ENCODE peak calls at places on chromosomes 11 and 22, in six cellular contexts. H is neural progenitor cell, L is Panc1, J is esophagus muscularis mucosa, X is fibroblast of lung, Q is lung. M is an unnamed sample.

GRCh38 chr22:50281957-50282356 is 11.8 kb upstream of the MAPK11 start:
- DNase-seq in H (no peak), L (no peak), J (no peak), X (peak; percentile 23), Q (no peak), M (no peak)

GRCh38 chr11:111066861-111067260 is 178.7 kb upstream of the POU2AF2 start:
- DNase-seq in H (no peak), L (no peak), J (no peak), X (peak; percentile 32), Q (no peak), M (no peak)

GRCh38 chr22:36927671-36928070 is 14.2 kb downstream of the CSF2RB start:
- DNase-seq in H (no peak), L (no peak), J (no peak), X (no peak), Q (no peak), M (no peak)

GRCh38 chr22:43262990-43263644 is 76.2 kb upstream of the TTLL12 start:
- DNase-seq in H (no peak), L (no peak), J (no peak), X (no peak), Q (no peak), M (peak; percentile 24)

GRCh38 chr11:26578998-26579635 is 7.1 kb upstream of the MUC15 start:
- DNase-seq in H (no peak), L (no peak), J (no peak), X (peak; percentile 5), Q (no peak), M (no peak)

GRCh38 chr11:95930948-95931347 is 7.0 kb upstream of the MTMR2 start:
- DNase-seq in H (no peak), L (no peak), J (no peak), X (no peak), Q (no peak), M (no peak)

GRCh38 chr22:18056161-18056666 is 21.6 kb upstream of the PEX26 start:
- DNase-seq in H (no peak), L (no peak), J (no peak), X (peak; percentile 82), Q (no peak), M (peak; percentile 50)

GRCh38 chr11:2551131-2551530 is 106.3 kb downstream of the KCNQ1 start:
- DNase-seq in H (no peak), L (no peak), J (no peak), X (no peak), Q (no peak), M (no peak)

GRCh38 chr11:14422052-14422813 is 63.2 kb upstream of the RRAS2 start:
- DNase-seq in H (peak; percentile 81), L (peak; percentile 89), J (peak; percentile 95), X (peak; percentile 100), Q (peak; percentile 78), M (no peak)

GRCh38 chr22:30396871-30397655 is at the start of gene SEC14L2:
- DNase-seq in H (peak; percentile 76), L (no peak), J (no peak), X (peak; percentile 49), Q (peak; percentile 62), M (no peak)

GRCh38 chr11:36455658-36456111 is 54.4 kb downstream of the TRAF6 start:
- DNase-seq in H (peak; percentile 62), L (no peak), J (no peak), X (peak; percentile 100), Q (no peak), M (no peak)

GRCh38 chr22:44207981-44208317 is 27.2 kb downstream of the PARVG start:
- DNase-seq in H (no peak), L (no peak), J (no peak), X (no peak), Q (no peak), M (no peak)

GRCh38 chr11:67437082-67437821 is at the start of gene PTPRCAP:
- DNase-seq in H (no peak), L (no peak), J (no peak), X (no peak), Q (no peak), M (peak; percentile 83)

GRCh38 chr22:30829901-30830550 is 135.4 kb downstream of the OSBP2 start:
- DNase-seq in H (no peak), L (peak; percentile 32), J (no peak), X (peak; percentile 96), Q (no peak), M (no peak)

GRCh38 chr22:44888491-44888941 is 121.3 kb downstream of the PHF21B start:
- DNase-seq in H (no peak), L (no peak), J (no peak), X (no peak), Q (no peak), M (no peak)

GRCh38 chr22:39488563-39489083 is 13.5 kb upstream of the MIEF1 start:
- DNase-seq in H (no peak), L (no peak), J (no peak), X (no peak), Q (no peak), M (no peak)

GRCh38 chr11:78940500-78941225 is 366.0 kb upstream of the NARS2 start:
- DNase-seq in H (peak; percentile 89), L (no peak), J (no peak), X (no peak), Q (no peak), M (no peak)

GRCh38 chr22:38569972-38570840 is at the start of gene DMC1:
- DNase-seq in H (peak; percentile 99), L (no peak), J (peak; percentile 98), X (peak; percentile 78), Q (peak; percentile 94), M (peak; percentile 94)

GRCh38 chr11:112715091-112715490 is 246.1 kb upstream of the NCAM1 start:
- DNase-seq in H (no peak), L (no peak), J (no peak), X (peak; percentile 2), Q (no peak), M (no peak)

GRCh38 chr11:13207665-13208594 is 69.7 kb upstream of the BMAL1 start:
- DNase-seq in H (no peak), L (no peak), J (no peak), X (peak; percentile 91), Q (peak; percentile 55), M (no peak)

GRCh38 chr22:39117585-39118191 is 20.6 kb downstream of the APOBEC3H start:
- DNase-seq in H (peak; percentile 68), L (peak; percentile 24), J (no peak), X (peak; percentile 38), Q (no peak), M (peak; percentile 67)

GRCh38 chr11:130371004-130371590 is 56.4 kb upstream of the ZBTB44 start:
- DNase-seq in H (no peak), L (no peak), J (peak; percentile 55), X (no peak), Q (no peak), M (no peak)

GRCh38 chr11:88307749-88308425 is 29.6 kb downstream of the CTSC start:
- DNase-seq in H (peak; percentile 30), L (no peak), J (no peak), X (no peak), Q (no peak), M (peak; percentile 60)

GRCh38 chr11:44632466-44633123 is 67.1 kb downstream of the CD82 start:
- DNase-seq in H (peak; percentile 64), L (no peak), J (peak; percentile 89), X (peak; percentile 41), Q (peak; percentile 29), M (no peak)

GRCh38 chr22:43198936-43199335 is 12.0 kb upstream of the TTLL12 start:
- DNase-seq in H (no peak), L (no peak), J (no peak), X (no peak), Q (no peak), M (no peak)

GRCh38 chr11:33892906-33893594 is 1.2 kb upstream of the LMO2 start:
- DNase-seq in H (no peak), L (no peak), J (no peak), X (peak; percentile 14), Q (no peak), M (peak; percentile 48)
- H3K4me3 ChIP-seq in H (no peak overlapping the region), L (no peak overlapping the region), J (no peak overlapping the region), X (no peak overlapping the region), Q (no peak overlapping the region), M (peak overlapping the region; percentile 5)

GRCh38 chr11:76550781-76551180 is 106.0 kb downstream of the EMSY start:
- DNase-seq in H (no peak), L (no peak), J (no peak), X (no peak), Q (no peak), M (no peak)

GRCh38 chr11:76552987-76553386 is 108.2 kb downstream of the EMSY start:
- DNase-seq in H (no peak), L (no peak), J (no peak), X (no peak), Q (no peak), M (no peak)

GRCh38 chr11:76554767-76555166 is 109.9 kb downstream of the EMSY start:
- DNase-seq in H (no peak), L (no peak), J (no peak), X (no peak), Q (no peak), M (no peak)

GRCh38 chr11:76553554-76554476 is 109.0 kb downstream of the EMSY start:
- DNase-seq in H (no peak), L (no peak), J (no peak), X (no peak), Q (no peak), M (no peak)

DNA sequence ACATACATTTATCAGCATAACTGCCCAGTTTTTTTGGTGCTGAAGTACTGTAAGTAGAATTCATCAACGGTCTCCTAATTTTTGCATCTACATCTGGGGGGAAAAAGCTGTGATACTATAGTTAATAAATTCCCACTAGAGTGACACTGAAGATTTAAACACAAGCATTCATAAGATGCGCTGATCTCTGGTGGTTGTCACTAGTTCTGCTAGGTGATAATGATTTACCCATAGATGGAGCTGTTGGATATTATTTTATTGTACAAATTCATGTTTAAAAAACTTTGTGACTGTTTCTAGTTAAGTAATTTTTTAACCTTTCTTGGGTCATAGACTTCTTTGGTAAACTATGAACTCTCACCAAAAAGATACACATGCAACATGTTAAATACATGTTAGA is 106.6 kb downstream of the EMSY start:
- DNase-seq in H (no peak), L (no peak), J (no peak), X (no peak), Q (no peak), M (no peak)
- TF ChIP-seq CTCF in H (no peak), L (no peak), J (no peak), X (no peak), Q (no peak), M (no peak)

DNA sequence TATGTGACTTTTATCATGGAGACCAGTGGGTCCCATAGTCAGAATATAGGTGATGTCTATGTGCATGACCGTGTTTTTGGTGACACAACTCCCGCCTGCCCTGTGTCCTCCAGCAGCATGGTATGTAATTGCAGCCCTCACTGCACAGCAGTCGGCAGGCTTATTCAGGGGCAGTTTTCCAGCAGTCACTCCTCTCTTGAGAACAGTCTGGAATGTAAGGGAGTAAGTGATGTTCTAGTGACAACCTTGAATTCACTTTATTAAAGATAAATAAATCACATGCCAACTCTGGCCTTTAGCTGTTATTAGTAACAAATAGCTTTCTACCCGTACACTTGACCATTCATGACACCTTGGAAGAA is 27.9 kb downstream of the ZNRF3 start:
- DNase-seq in H (no peak), L (no peak), J (no peak), X (no peak), Q (no peak), M (no peak)
- H3K36me3 ChIP-seq in H (no peaks in the 10 kb centered on the region), L (no peaks in the 10 kb centered on the region), J (no peaks in the 10 kb centered on the region), X (no peaks in the 10 kb centered on the region), Q (no peaks in the 10 kb centered on the region), M (no peaks in the 10 kb centered on the region)

DNA sequence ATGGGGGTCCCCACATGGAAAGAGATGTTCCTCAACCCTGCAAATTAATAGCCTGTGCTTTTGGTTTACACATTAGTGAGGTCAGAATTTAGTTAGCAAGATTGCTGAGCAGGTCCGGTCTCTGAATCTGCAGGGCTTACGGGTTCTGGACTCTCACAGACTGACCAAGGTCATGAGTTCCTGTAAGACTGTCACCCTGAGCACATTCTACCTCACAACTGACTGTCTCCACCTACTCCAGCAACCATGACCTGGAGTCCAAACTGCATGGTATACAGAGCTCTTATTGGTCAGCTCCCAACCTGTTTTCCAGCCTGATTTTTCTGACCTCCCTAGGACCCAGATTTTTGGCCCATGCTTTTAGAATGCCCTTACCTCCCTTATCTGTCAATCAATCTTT is 28.2 kb downstream of the DKK3 start:
- DNase-seq in H (no peak), L (no peak), J (no peak), X (no peak), Q (no peak), M (no peak)
- H3K4me3 ChIP-seq in H (no peak overlapping the region), L (no peak overlapping the region), J (no peak overlapping the region), X (no peak overlapping the region), Q (no peak overlapping the region), M (no peak overlapping the region)

M was measured in GM06990.